ENCODE peak calls at places on chromosome 21, in six cellular contexts. D is A549, H is H1, Z is K562, N is HepG2, Y is SK-N-SH. J is an unnamed sample.

GRCh38 chr21:15850645-15851044 is 120.9 kb downstream of the USP25 start:
- DNase-seq in N (peak), Y (no peak), D (peak), H (no peak), Z (no peak), J (peak)

GRCh38 chr21:46605759-46606426 is 1.0 kb upstream of the S100B start:
- DNase-seq in Y (no peak), H (no peak), Z (no peak), D (no peak), N (no peak), J (no peak)

GRCh38 chr21:17780539-17780938 is 38.6 kb downstream of the C21orf91 start:
- DNase-seq in N (no peak), Y (no peak), D (no peak), Z (no peak), H (no peak), J (no peak)

GRCh38 chr21:46205766-46206162 is 21.5 kb upstream of the SPATC1L start:
- DNase-seq in D (no peak), Y (no peak), H (no peak), Z (no peak), N (no peak), J (no peak)

GRCh38 chr21:44378646-44379581 is 25.5 kb downstream of the TRPM2 start:
- DNase-seq in N (no peak), Y (peak), Z (no peak), D (no peak), H (no peak), J (no peak)

GRCh38 chr21:45365608-45366241 is 39.2 kb upstream of the COL18A1 start:
- DNase-seq in Z (no peak), H (peak), Y (no peak), N (peak), D (peak), J (peak)

GRCh38 chr21:41706678-41707077 is 60.2 kb downstream of the RIPK4 start:
- DNase-seq in N (peak), Y (no peak), Z (peak), D (peak), H (no peak), J (peak)

GRCh38 chr21:46375560-46376230 is 51.7 kb downstream of the PCNT start:
- DNase-seq in Y (no peak), D (no peak), N (no peak), Z (no peak), H (no peak), J (no peak)

GRCh38 chr21:32611471-32611997 is 643 bp downstream of the CFAP298 start:
- DNase-seq in Y (peak), N (no peak), D (no peak), Z (peak), H (no peak), J (peak)

GRCh38 chr21:41601573-41602371 is 93.8 kb upstream of the TMPRSS2 start:
- DNase-seq in H (no peak), Y (no peak), D (no peak), N (no peak), Z (no peak), J (peak)

GRCh38 chr21:41016472-41016871 is 151.5 kb upstream of the BACE2 start:
- DNase-seq in D (no peak), Y (no peak), H (no peak), Z (no peak), N (no peak), J (no peak)

GRCh38 chr21:24076179-24076578 is 1531.1 kb downstream of the MRPL39 start:
- DNase-seq in N (no peak), D (no peak), Z (no peak), Y (no peak), H (no peak), J (peak)

GRCh38 chr21:44535963-44536362 is 4.0 kb downstream of the KRTAP10-1 start:
- DNase-seq in Y (no peak), H (no peak), D (no peak), Z (no peak), N (no peak), J (no peak)

GRCh38 chr21:35924714-35925301 is 135.5 kb downstream of the SETD4 start:
- DNase-seq in Z (no peak), N (no peak), Y (no peak), D (peak), H (no peak), J (peak)

GRCh38 chr21:44298301-44298700 is 1.6 kb upstream of the PFKL start:
- DNase-seq in H (no peak), N (peak), D (no peak), Z (peak), Y (no peak), J (peak)

GRCh38 chr21:45768741-45769049 is 125.2 kb downstream of the PCBP3 start:
- DNase-seq in N (no peak), H (no peak), D (no peak), Y (peak), Z (no peak), J (no peak)

GRCh38 chr21:46250146-46250725 is 21.7 kb upstream of the LSS start:
- DNase-seq in Z (no peak), N (no peak), Y (no peak), D (no peak), H (no peak), J (peak)

GRCh38 chr21:35850029-35850428 is 210.3 kb downstream of the SETD4 start:
- DNase-seq in Z (no peak), H (no peak), Y (no peak), D (no peak), N (no peak), J (peak)

GRCh38 chr21:43881918-43882317 is 16.9 kb downstream of the AGPAT3 start:
- DNase-seq in H (no peak), N (no peak), Z (no peak), Y (no peak), D (no peak), J (no peak)

GRCh38 chr21:39452207-39452964 is 616 bp downstream of the SH3BGR start:
- DNase-seq in Z (peak), N (peak), D (peak), H (no peak), Y (no peak), J (peak)

GRCh38 chr21:16891821-16892220 is 621.0 kb upstream of the CXADR start:
- DNase-seq in H (no peak), Y (no peak), D (peak), N (no peak), Z (no peak), J (peak)

GRCh38 chr21:24938592-24938991 is 668.7 kb downstream of the MRPL39 start:
- DNase-seq in D (no peak), Z (no peak), N (no peak), Y (no peak), H (no peak), J (no peak)

DNA sequence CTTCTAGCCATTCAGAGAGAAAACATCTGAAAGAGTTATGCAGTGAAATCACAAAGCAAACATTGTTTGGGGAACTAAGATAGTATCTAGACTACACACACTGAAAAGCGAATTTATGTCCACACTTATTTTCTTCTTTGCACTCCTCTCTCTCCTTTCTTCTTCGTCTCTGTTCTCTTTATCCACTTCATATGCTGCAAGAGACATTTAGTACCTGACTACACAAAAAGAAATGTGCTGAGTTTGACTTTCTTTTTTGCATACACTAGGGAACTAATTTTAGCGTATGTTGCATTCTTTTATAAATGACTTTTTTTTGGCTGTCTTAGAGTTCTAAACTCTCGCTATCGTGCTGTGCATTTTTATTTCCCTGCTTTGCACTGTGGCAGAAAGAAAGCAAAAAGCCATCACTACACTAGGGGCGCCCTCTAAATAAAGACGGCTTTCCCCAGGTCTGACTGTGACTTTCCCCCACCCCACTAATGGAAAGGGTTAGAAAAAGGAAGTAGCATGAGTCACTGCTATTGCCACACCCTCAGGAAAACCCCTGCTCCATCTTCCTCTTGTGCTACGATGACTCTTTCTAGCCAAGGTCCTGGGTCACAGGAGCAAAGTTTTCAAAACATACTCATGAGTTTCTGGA is 65.7 kb downstream of the MAP3K7CL start:
- DNase-seq in N (peak), Y (peak), Z (peak), D (peak), H (peak), J (peak)
- TF ChIP-seq CTCF in N (no peak), Y (peak), Z (peak), D (peak), H (peak), J (peak)

DNA sequence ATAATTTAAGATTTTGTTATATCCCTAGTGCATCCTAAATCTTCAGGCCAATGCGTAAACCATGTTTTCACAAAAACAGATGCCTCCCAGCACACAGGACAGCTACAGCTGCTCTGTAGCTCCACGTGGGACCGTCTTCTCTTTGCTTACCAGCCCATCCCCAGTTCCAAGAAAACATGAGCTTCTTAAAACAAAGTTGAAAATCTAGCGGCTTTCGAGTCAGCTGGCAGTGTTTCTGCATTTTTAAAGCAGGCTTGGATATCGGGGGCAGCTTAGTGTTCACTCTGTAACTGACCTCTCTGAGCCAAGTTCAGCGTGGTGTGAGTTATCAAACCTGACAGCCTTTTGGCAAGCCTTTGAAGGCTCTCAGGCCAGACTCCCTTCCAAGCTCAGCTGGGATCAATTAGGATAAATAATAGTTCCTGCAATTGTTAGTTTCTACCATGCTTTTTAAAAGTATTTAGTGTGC is 881.5 kb downstream of the LTN1 start:
- DNase-seq in H (no peak), N (no peak), Z (no peak), D (no peak), Y (peak), J (peak)
- TF ChIP-seq RFX5 in H (no peak), N (no peak), Z (no peak), D (no peak), Y (no peak), J (no peak)

GRCh38 chr21:37373539-37373938 is 7.0 kb downstream of the DYRK1A start:
- DNase-seq in N (no peak), Y (no peak), D (no peak), H (no peak), Z (no peak), J (no peak)
- TF ChIP-seq CTCF in N (no peak), Y (no peak), D (no peak), H (no peak), Z (no peak), J (no peak)

DNA sequence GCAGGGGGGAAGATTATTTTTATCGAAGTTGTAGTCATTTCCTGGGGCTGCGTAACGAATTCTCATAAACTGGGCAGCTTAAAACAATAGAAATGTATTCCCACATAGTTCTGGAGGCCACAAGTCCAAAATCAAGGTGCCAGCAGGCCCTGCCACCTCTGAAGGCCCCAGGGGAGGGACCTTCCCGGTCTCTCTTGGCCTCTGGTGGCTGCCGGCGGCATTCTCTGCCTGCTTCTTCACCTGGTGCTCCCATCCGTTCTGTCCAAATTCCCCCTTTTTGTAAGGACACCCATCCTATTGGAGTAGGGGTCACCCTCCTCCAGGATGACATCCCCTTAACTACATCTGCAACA is 92.8 kb downstream of the PDE9A start:
- DNase-seq in Z (no peak), Y (no peak), D (no peak), N (no peak), H (no peak), J (no peak)
- TF ChIP-seq RFX5 in Z (no peak), Y (no peak), D (no peak), N (no peak), H (no peak), J (no peak)

GRCh38 chr21:33901421-33902288 is 13.9 kb downstream of the ATP5PO start:
- DNase-seq in N (peak), D (peak), Y (peak), H (peak), Z (peak), J (peak)
- TF ChIP-seq CTCF in N (peak), D (peak), Y (peak), H (peak), Z (peak), J (peak)

GRCh38 chr21:14600569-14601308 is 54.6 kb upstream of the SAMSN1 start:
- DNase-seq in D (no peak), N (no peak), Y (no peak), H (no peak), Z (peak), J (no peak)
- TF ChIP-seq RFX5 in D (no peak), N (no peak), Y (no peak), H (no peak), Z (no peak), J (no peak)

J was measured in IMR-90.